ENCODE peak calls at places on chromosomes 6 and 20, in six cellular contexts. R, I, B, A, W and F are unnamed samples.
A peak's percentile ranks its signal among the peaks of the same experiment; 100 is the strongest.

GRCh38 chr20:23009636-23010035 is 25.5 kb upstream of the SSTR4 start:
- DNase-seq in A (no peak), B (no peak), I (no peak), W (peak; percentile 43), R (no peak), F (no peak)

GRCh38 chr6:40425192-40425919 is 161.8 kb downstream of the LRFN2 start:
- DNase-seq in B (no peak), R (no peak), I (no peak), A (no peak), W (no peak), F (no peak)

GRCh38 chr20:22352019-22352418 is 232.4 kb downstream of the FOXA2 start:
- DNase-seq in B (no peak), A (no peak), I (no peak), R (no peak), W (no peak), F (no peak)

GRCh38 chr6:18307006-18307405 is 42.7 kb upstream of the DEK start:
- DNase-seq in W (no peak), R (peak; percentile 48), I (no peak), B (peak; percentile 19), A (no peak), F (no peak)

GRCh38 chr6:151071295-151071694 is 168.5 kb upstream of the AKAP12 start:
- DNase-seq in W (peak; percentile 87), A (no peak), B (peak; percentile 91), R (peak; percentile 91), I (no peak), F (peak; percentile 94)

GRCh38 chr6:9437836-9438235 is 977.0 kb downstream of the TFAP2A start:
- DNase-seq in B (no peak), I (no peak), W (no peak), A (no peak), R (peak; percentile 59), F (no peak)

GRCh38 chr20:33526769-33527168 is 36.9 kb downstream of the CBFA2T2 start:
- DNase-seq in W (no peak), R (no peak), A (no peak), B (no peak), I (no peak), F (no peak)

GRCh38 chr20:50385733-50386640 is 124.2 kb upstream of the PTPN1 start:
- DNase-seq in I (no peak), W (no peak), A (no peak), B (no peak), R (peak; percentile 27), F (no peak)

GRCh38 chr20:38067717-38068365 is 34.3 kb downstream of the RPRD1B start:
- DNase-seq in B (no peak), R (no peak), W (no peak), A (no peak), I (no peak), F (no peak)

GRCh38 chr6:110043366-110043994 is 65.4 kb downstream of the GPR6 start:
- DNase-seq in W (no peak), B (no peak), A (no peak), R (no peak), I (peak; percentile 23), F (no peak)

GRCh38 chr20:64065973-64066341 is 3.0 kb downstream of the TCEA2 start:
- DNase-seq in R (peak; percentile 78), B (peak; percentile 70), A (peak; percentile 40), W (no peak), I (peak; percentile 75), F (peak; percentile 92)

GRCh38 chr20:61253640-61254511 is 1.8 kb downstream of the CDH4 start:
- DNase-seq in A (no peak), B (no peak), W (no peak), R (peak; percentile 27), I (no peak), F (peak; percentile 16)

GRCh38 chr20:41213150-41213820 is 75.9 kb downstream of the PLCG1 start:
- DNase-seq in B (peak; percentile 50), I (no peak), A (no peak), W (no peak), R (peak; percentile 48), F (peak; percentile 43)

GRCh38 chr6:155154158-155154830 is 109.5 kb upstream of the CLDN20 start:
- DNase-seq in W (no peak), A (no peak), B (peak; percentile 80), R (peak; percentile 96), I (no peak), F (peak; percentile 84)

GRCh38 chr6:132934496-132934895 is 120.1 kb downstream of the RPS12 start:
- DNase-seq in I (no peak), B (peak; percentile 5), A (no peak), R (no peak), W (no peak), F (no peak)

GRCh38 chr20:61754976-61755778 is 310.5 kb downstream of the TAF4 start:
- DNase-seq in I (no peak), B (no peak), A (no peak), R (no peak), W (no peak), F (no peak)

GRCh38 chr6:27890351-27891299 is 21.6 kb downstream of the OR2B2 start:
- DNase-seq in R (peak; percentile 97), W (no peak), I (peak; percentile 86), B (peak; percentile 96), A (peak; percentile 61), F (peak; percentile 96)

GRCh38 chr6:45642331-45643126 is 264.8 kb upstream of the SUPT3H start:
- DNase-seq in B (no peak), R (no peak), A (no peak), W (no peak), I (no peak), F (no peak)

DNA sequence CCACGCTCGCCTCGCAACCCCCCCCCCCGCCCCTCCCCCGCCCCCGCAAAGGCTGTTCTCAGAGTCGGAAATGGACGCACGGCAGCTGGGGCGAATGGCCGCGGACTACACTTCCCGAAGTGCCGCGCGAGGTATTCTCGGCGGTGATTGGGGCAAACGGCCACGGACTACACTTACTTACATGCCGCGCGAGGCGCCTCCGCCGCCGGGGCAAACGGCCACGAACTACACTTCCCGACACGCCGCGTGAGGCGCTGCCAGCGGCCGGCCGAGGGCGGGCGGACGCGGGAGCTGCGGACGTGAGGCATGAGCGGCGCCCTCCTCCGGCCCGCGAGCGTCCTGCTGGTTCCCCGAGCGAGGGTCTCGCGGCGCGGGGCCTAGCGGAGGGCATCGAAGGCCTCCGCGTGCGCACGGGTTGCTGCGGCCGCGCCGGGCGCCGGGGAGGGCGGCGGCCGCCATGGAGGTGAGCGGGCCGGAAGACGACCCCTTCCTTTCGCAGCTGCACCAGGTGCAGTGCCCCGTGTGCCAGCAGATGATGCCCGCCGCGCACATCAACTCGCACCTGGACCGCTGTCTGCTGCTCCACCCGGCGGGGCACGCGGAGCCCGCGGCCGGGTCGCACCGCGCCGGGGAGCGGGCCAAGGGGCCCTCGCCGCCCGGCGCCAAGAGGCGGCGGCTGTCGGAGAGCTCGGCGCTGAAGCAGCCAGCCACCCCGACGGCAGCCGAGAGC is at the start of gene WRNIP1:
- DNase-seq in I (peak; percentile 98), R (peak; percentile 99), B (peak; percentile 100), W (peak; percentile 99), A (peak; percentile 92), F (peak; percentile 99)
- TF ChIP-seq CTCF in I (peak; percentile 60), R (peak; percentile 86), B (no peak), W (peak; percentile 56), A (no peak), F (peak; percentile 53)

GRCh38 chr6:37525460-37526357 is 26.0 kb upstream of the CCDC167 start:
- DNase-seq in R (peak; percentile 41), I (no peak), W (no peak), A (no peak), B (no peak), F (peak; percentile 31)
- TF ChIP-seq CTCF in R (no peak), I (no peak), W (no peak), A (no peak), B (no peak), F (no peak)

DNA sequence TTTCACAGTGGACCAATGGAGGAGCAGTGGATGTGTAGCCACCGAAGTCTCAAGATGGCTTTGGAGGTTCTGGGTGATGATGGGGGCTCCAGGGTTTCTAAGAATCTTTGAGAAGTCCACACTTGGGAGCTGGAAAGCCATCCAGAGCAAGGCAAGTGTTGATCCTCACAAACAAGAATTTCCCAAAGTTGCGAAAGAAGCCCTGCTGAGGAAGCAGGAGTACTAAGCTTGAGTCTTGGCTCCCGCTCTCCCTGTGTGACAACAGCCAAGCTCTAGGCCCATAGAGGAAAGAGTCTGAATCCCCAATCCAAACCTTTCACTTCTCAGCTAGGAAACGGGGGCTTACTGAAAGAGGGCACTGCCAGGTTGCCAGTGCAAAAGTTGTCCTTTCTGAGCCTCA is 106.0 kb downstream of the EDN3 start:
- DNase-seq in W (no peak), I (no peak), B (no peak), R (no peak), A (no peak), F (no peak)
- TF ChIP-seq CTCF in W (no peak), I (no peak), B (no peak), R (no peak), A (no peak), F (no peak)

DNA sequence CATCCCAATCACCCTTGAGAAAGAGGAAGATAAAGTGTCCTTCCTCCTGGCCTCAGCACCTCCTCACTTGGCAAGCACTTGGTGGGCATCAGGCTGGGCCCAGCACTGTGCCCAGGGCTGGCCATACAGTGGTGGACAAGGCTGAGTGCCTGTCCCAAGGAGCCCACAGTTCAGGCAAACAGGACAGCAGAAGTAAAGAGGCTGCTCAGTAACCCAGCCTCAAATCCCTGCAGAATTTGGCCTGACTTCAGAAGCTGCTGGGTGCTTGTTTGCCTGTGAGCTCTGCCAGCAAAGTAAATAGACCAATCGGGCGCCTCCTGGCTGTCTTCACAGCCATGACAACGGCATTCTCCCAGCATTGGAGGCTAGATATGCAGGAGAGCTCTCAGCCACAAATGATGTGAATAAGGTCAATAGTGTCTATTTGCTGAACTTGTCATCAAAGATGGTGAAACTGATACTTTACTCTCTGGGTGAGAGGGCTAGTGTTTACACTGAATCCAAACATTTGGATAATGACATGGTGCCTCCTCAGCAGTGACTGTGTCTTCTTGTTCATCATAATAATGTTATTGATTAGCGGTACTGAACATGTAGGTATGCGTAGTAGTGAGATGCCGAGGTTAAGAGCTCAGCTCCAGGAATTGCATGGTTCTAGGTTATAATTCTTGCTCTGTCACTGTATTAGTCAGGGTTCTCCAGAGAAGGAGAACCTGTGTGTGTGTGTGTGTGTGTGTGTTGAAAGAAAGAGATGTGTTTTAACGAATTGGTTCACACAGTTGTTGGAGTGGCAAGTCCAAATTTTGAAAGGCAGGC is 36.9 kb upstream of the FANCE start:
- DNase-seq in I (peak; percentile 21), A (no peak), R (peak; percentile 96), W (peak; percentile 72), B (peak; percentile 93), F (peak; percentile 84)
- TF ChIP-seq CTCF in I (no peak), A (no peak), R (peak; percentile 78), W (peak; percentile 28), B (peak; percentile 64), F (peak; percentile 66)

GRCh38 chr20:5806457-5807263 is 56.5 kb downstream of the SHLD1 start:
- DNase-seq in R (no peak), I (no peak), A (no peak), W (no peak), B (no peak), F (no peak)
- TF ChIP-seq CTCF in R (no peak), I (no peak), A (no peak), W (no peak), B (peak; percentile 32), F (peak; percentile 26)